ENCODE peak calls at places on chromosomes 2 and 18, in four cellular contexts. One of them, this sample, is unnamed.

GRCh38 chr18:29313312-29313711 is 1136.4 kb upstream of the CDH2 start:
- DNase-seq in NCI-H510A treated with DMSO at 0.1 percent for 48 hours: no peak
- DNase-seq in CD8-positive, alpha-beta memory T cell: no peak
- DNase-seq in GM04504: no peak
- DNase-seq in this sample: no peak

GRCh38 chr18:49728542-49728941 is 84.8 kb downstream of the ACAA2 start:
- DNase-seq in NCI-H510A treated with DMSO at 0.1 percent for 48 hours: peak; percentile 0
- DNase-seq in CD8-positive, alpha-beta memory T cell: no peak
- DNase-seq in GM04504: no peak
- DNase-seq in this sample: no peak

GRCh38 chr2:191311627-191312026 is 66.4 kb downstream of the MYO1B start:
- DNase-seq in NCI-H510A treated with DMSO at 0.1 percent for 48 hours: no peak
- DNase-seq in CD8-positive, alpha-beta memory T cell: no peak
- DNase-seq in GM04504: no peak
- DNase-seq in this sample: no peak

GRCh38 chr2:27185331-27186026 is 26.4 kb upstream of the ATRAID start:
- DNase-seq in NCI-H510A treated with DMSO at 0.1 percent for 48 hours: no peak
- DNase-seq in CD8-positive, alpha-beta memory T cell: no peak
- DNase-seq in GM04504: peak; percentile 71
- DNase-seq in this sample: no peak

GRCh38 chr2:88596141-88596830 is 31.0 kb downstream of the EIF2AK3 start:
- DNase-seq in NCI-H510A treated with DMSO at 0.1 percent for 48 hours: no peak
- DNase-seq in CD8-positive, alpha-beta memory T cell: no peak
- DNase-seq in GM04504: no peak
- DNase-seq in this sample: no peak

GRCh38 chr18:58310517-58310916 is 266.5 kb downstream of the NEDD4L start:
- DNase-seq in NCI-H510A treated with DMSO at 0.1 percent for 48 hours: peak; percentile 59
- DNase-seq in CD8-positive, alpha-beta memory T cell: no peak
- DNase-seq in GM04504: no peak
- DNase-seq in this sample: no peak

GRCh38 chr18:60322591-60322990 is 50.0 kb downstream of the MC4R start:
- DNase-seq in NCI-H510A treated with DMSO at 0.1 percent for 48 hours: no peak
- DNase-seq in CD8-positive, alpha-beta memory T cell: no peak
- DNase-seq in GM04504: peak; percentile 48
- DNase-seq in this sample: no peak

GRCh38 chr18:13548106-13548819 is 178.1 kb downstream of the FAM210A start:
- DNase-seq in NCI-H510A treated with DMSO at 0.1 percent for 48 hours: no peak
- DNase-seq in CD8-positive, alpha-beta memory T cell: no peak
- DNase-seq in GM04504: no peak
- DNase-seq in this sample: no peak

GRCh38 chr18:48784654-48785053 is 166.1 kb downstream of the SMAD7 start:
- DNase-seq in NCI-H510A treated with DMSO at 0.1 percent for 48 hours: no peak
- DNase-seq in CD8-positive, alpha-beta memory T cell: no peak
- DNase-seq in GM04504: no peak
- DNase-seq in this sample: no peak

GRCh38 chr2:19806131-19806530 is 95.7 kb downstream of the TTC32 start:
- DNase-seq in NCI-H510A treated with DMSO at 0.1 percent for 48 hours: no peak
- DNase-seq in CD8-positive, alpha-beta memory T cell: no peak
- DNase-seq in GM04504: no peak
- DNase-seq in this sample: no peak

GRCh38 chr2:158740591-158740990 is 54.5 kb upstream of the DAPL1 start:
- DNase-seq in NCI-H510A treated with DMSO at 0.1 percent for 48 hours: no peak
- DNase-seq in CD8-positive, alpha-beta memory T cell: no peak
- DNase-seq in GM04504: peak; percentile 28
- DNase-seq in this sample: no peak

GRCh38 chr18:34023471-34023870 is 201.2 kb downstream of the NOL4 start:
- DNase-seq in NCI-H510A treated with DMSO at 0.1 percent for 48 hours: no peak
- DNase-seq in CD8-positive, alpha-beta memory T cell: no peak
- DNase-seq in GM04504: no peak
- DNase-seq in this sample: no peak

GRCh38 chr2:107743274-107743673 is 83.4 kb upstream of the RGPD4 start:
- DNase-seq in NCI-H510A treated with DMSO at 0.1 percent for 48 hours: no peak
- DNase-seq in CD8-positive, alpha-beta memory T cell: no peak
- DNase-seq in GM04504: no peak
- DNase-seq in this sample: no peak

GRCh38 chr2:7026740-7027139 is 109.5 kb downstream of the RNF144A start:
- DNase-seq in NCI-H510A treated with DMSO at 0.1 percent for 48 hours: peak; percentile 71
- DNase-seq in CD8-positive, alpha-beta memory T cell: no peak
- DNase-seq in GM04504: no peak
- DNase-seq in this sample: no peak

GRCh38 chr2:147844691-147845607 is at the start of gene ACVR2A:
- DNase-seq in NCI-H510A treated with DMSO at 0.1 percent for 48 hours: peak; percentile 11
- DNase-seq in CD8-positive, alpha-beta memory T cell: peak; percentile 19
- DNase-seq in GM04504: no peak
- DNase-seq in this sample: peak; percentile 53

GRCh38 chr2:120680136-120680761 is 55.4 kb upstream of the GLI2 start:
- DNase-seq in NCI-H510A treated with DMSO at 0.1 percent for 48 hours: peak; percentile 85
- DNase-seq in CD8-positive, alpha-beta memory T cell: peak; percentile 47
- DNase-seq in GM04504: peak; percentile 78
- DNase-seq in this sample: peak; percentile 39

GRCh38 chr2:190407662-190408537 is at the start of gene MFSD6:
- DNase-seq in NCI-H510A treated with DMSO at 0.1 percent for 48 hours: peak; percentile 47
- DNase-seq in CD8-positive, alpha-beta memory T cell: peak; percentile 48
- DNase-seq in GM04504: no peak
- DNase-seq in this sample: peak; percentile 47

GRCh38 chr18:45441110-45441842 is 174.0 kb upstream of the SLC14A2 start:
- DNase-seq in NCI-H510A treated with DMSO at 0.1 percent for 48 hours: no peak
- DNase-seq in CD8-positive, alpha-beta memory T cell: no peak
- DNase-seq in GM04504: no peak
- DNase-seq in this sample: no peak

GRCh38 chr2:14866953-14867352 is 234.4 kb downstream of the LRATD1 start:
- DNase-seq in NCI-H510A treated with DMSO at 0.1 percent for 48 hours: peak; percentile 92
- DNase-seq in CD8-positive, alpha-beta memory T cell: no peak
- DNase-seq in GM04504: peak; percentile 1
- DNase-seq in this sample: no peak